ENCODE peak calls at places on chromosomes 2 and 18, in five cellular contexts. A is activated naive CD8-positive, alpha-beta T cell treated with anti-CD3 and anti-CD28 coated beads, Interleukin-2, amount 50 U/mL, for 24 hours; Y is Ammon's horn; F is NT2/D1; Q is nephron progenitor cell. P is an unnamed sample.

GRCh38 chr2:119174216-119174992 is 15.9 kb upstream of the C1QL2 start:
- DNase-seq in A (peak), F (no peak), Y (peak), Q (peak), P (peak)

GRCh38 chr18:494602-494983 is 5.9 kb downstream of the COLEC12 start:
- DNase-seq in Y (no peak), Q (no peak), F (no peak), A (no peak), P (no peak)

GRCh38 chr2:190575263-190575662 is 40.7 kb upstream of the NEMP2 start:
- DNase-seq in F (no peak), Y (no peak), A (no peak), Q (no peak), P (no peak)

GRCh38 chr2:61205132-61205531 is 43.1 kb downstream of the C2orf74 start:
- DNase-seq in Q (no peak), Y (no peak), A (no peak), F (no peak), P (no peak)

GRCh38 chr2:30269771-30270145 is 38.4 kb downstream of the LBH start:
- DNase-seq in Q (no peak), F (no peak), A (no peak), Y (no peak), P (no peak)

GRCh38 chr2:200765139-200765951 is 46.4 kb upstream of the BZW1 start:
- DNase-seq in A (peak), Y (no peak), F (no peak), Q (no peak), P (no peak)

GRCh38 chr2:64730551-64731305 is 77.0 kb upstream of the SERTAD2 start:
- DNase-seq in Q (peak), Y (peak), F (no peak), A (peak), P (peak)

GRCh38 chr2:73415906-73416305 is 30.3 kb downstream of the ALMS1 start:
- DNase-seq in F (no peak), Y (no peak), A (no peak), Q (no peak), P (no peak)

GRCh38 chr2:43034242-43034619 is 192.2 kb downstream of the ZFP36L2 start:
- DNase-seq in Y (no peak), Q (no peak), A (no peak), F (no peak), P (no peak)

GRCh38 chr2:202944816-202945215 is 32.7 kb downstream of the CARF start:
- DNase-seq in F (no peak), Q (no peak), A (no peak), Y (no peak), P (no peak)

GRCh38 chr2:219973136-219973535 is 345.7 kb downstream of the SLC4A3 start:
- DNase-seq in Y (no peak), Q (no peak), F (no peak), A (no peak), P (no peak)

GRCh38 chr2:200593905-200594304 is 8.1 kb downstream of the AOX1 start:
- DNase-seq in F (no peak), Y (no peak), Q (no peak), A (no peak), P (no peak)

GRCh38 chr18:12628706-12629702 is 28.9 kb downstream of the SPIRE1 start:
- DNase-seq in F (no peak), Y (no peak), Q (no peak), A (no peak), P (no peak)

GRCh38 chr2:143732076-143732475 is 602.9 kb downstream of the ARHGAP15 start:
- DNase-seq in Q (no peak), F (no peak), Y (no peak), A (no peak), P (no peak)

GRCh38 chr2:159497256-159497655 is 119.1 kb downstream of the BAZ2B start:
- DNase-seq in Q (no peak), Y (peak), A (no peak), F (no peak), P (no peak)

GRCh38 chr2:107529146-107529545 is 297.5 kb upstream of the RGPD4 start:
- DNase-seq in A (no peak), Y (no peak), Q (peak), F (no peak), P (no peak)

GRCh38 chr2:8364668-8365067 is 317.2 kb upstream of the ID2 start:
- DNase-seq in A (no peak), Q (no peak), F (no peak), Y (no peak), P (no peak)

GRCh38 chr2:18118703-18119102 is 240.2 kb downstream of the KCNS3 start:
- DNase-seq in Y (no peak), Q (no peak), A (no peak), F (no peak), P (no peak)

GRCh38 chr18:76589309-76589708 is 94.3 kb upstream of the ZNF516 start:
- DNase-seq in F (no peak), Q (no peak), A (no peak), Y (no peak), P (no peak)

GRCh38 chr2:27164960-27165763 is 16.4 kb downstream of the TCF23 start:
- DNase-seq in A (no peak), Y (no peak), F (no peak), Q (no peak), P (no peak)

GRCh38 chr2:176419591-176420071 is 150.4 kb downstream of the MTX2 start:
- DNase-seq in Q (no peak), Y (no peak), A (no peak), F (no peak), P (no peak)

GRCh38 chr18:52070295-52070756 is 269.7 kb upstream of the DCC start:
- DNase-seq in Y (no peak), A (no peak), F (no peak), Q (peak), P (no peak)

GRCh38 chr2:127776122-127776780 is 34.7 kb downstream of the WDR33 start:
- DNase-seq in Y (no peak), Q (no peak), F (no peak), A (no peak), P (no peak)

GRCh38 chr18:77132369-77133050 is at the start of gene MBP:
- DNase-seq in Q (peak), F (no peak), A (peak), Y (no peak), P (peak)

GRCh38 chr2:54535599-54536195 is 79.6 kb downstream of the SPTBN1 start:
- DNase-seq in F (no peak), Q (no peak), A (no peak), Y (peak), P (no peak)

GRCh38 chr2:120230515-120231471 is 7.6 kb upstream of the TMEM185B start:
- DNase-seq in Y (no peak), F (no peak), Q (no peak), A (no peak), P (no peak)

GRCh38 chr2:99748344-99748743 is 258.5 kb upstream of the REV1 start:
- DNase-seq in F (peak), Q (no peak), A (no peak), Y (no peak), P (no peak)

GRCh38 chr2:197211881-197212342 is 98.7 kb downstream of the ANKRD44 start:
- DNase-seq in Y (no peak), A (no peak), F (no peak), Q (no peak), P (no peak)

GRCh38 chr18:23719634-23720201 is 30.5 kb downstream of the LAMA3 start:
- DNase-seq in A (no peak), Y (no peak), Q (no peak), F (peak), P (no peak)

GRCh38 chr2:72985136-72985535 is 67.8 kb downstream of the EMX1 start:
- DNase-seq in Y (no peak), F (no peak), A (no peak), Q (no peak), P (peak)

GRCh38 chr18:45330170-45330594 is 285.1 kb upstream of the SLC14A2 start:
- DNase-seq in A (no peak), Y (no peak), F (no peak), Q (no peak), P (no peak)

GRCh38 chr2:84865181-84865783 is 15.6 kb downstream of the TRABD2A start:
- DNase-seq in A (no peak), F (no peak), Y (peak), Q (no peak), P (no peak)

GRCh38 chr2:98598781-98599428 is 9.4 kb downstream of the COA5 start:
- DNase-seq in F (no peak), Y (no peak), A (no peak), Q (no peak), P (no peak)

GRCh38 chr2:2588777-2589176 is 257.7 kb upstream of the MYT1L start:
- DNase-seq in F (no peak), Q (no peak), Y (no peak), A (no peak), P (no peak)

GRCh38 chr2:31382452-31383120 is 32.0 kb downstream of the XDH start:
- DNase-seq in Q (no peak), Y (no peak), A (no peak), F (no peak), P (no peak)

P was measured in right lobe of liver.